ENCODE peak calls at places on chromosomes 6 and 20, in eight cellular contexts. One of them, this sample, is unnamed.

GRCh38 chr20:41574802-41575389 is 43.3 kb downstream of the CHD6 start:
- DNase-seq in pancreas: no peak
- DNase-seq in sigmoid colon: no peak
- DNase-seq in heart left ventricle: no peak
- DNase-seq in kidney: no peak
- DNase-seq in vagina: no peak
- DNase-seq in transverse colon: no peak
- DNase-seq in adrenal gland: no peak
- DNase-seq in this sample: no peak

GRCh38 chr6:80637312-80637711 is 530.8 kb downstream of the BCKDHB start:
- DNase-seq in pancreas: no peak
- DNase-seq in sigmoid colon: no peak
- DNase-seq in heart left ventricle: no peak
- DNase-seq in kidney: no peak
- DNase-seq in vagina: no peak
- DNase-seq in transverse colon: no peak
- DNase-seq in adrenal gland: no peak
- DNase-seq in this sample: no peak

GRCh38 chr20:57526067-57526884 is 1.3 kb upstream of the CTCFL start:
- DNase-seq in pancreas: no peak
- DNase-seq in sigmoid colon: no peak
- DNase-seq in heart left ventricle: no peak
- DNase-seq in kidney: no peak
- DNase-seq in vagina: no peak
- DNase-seq in transverse colon: peak; percentile 39
- DNase-seq in adrenal gland: no peak
- DNase-seq in this sample: peak; percentile 58

GRCh38 chr20:11242320-11242719 is 568.5 kb upstream of the JAG1 start:
- DNase-seq in pancreas: no peak
- DNase-seq in sigmoid colon: no peak
- DNase-seq in heart left ventricle: no peak
- DNase-seq in kidney: no peak
- DNase-seq in vagina: no peak
- DNase-seq in transverse colon: no peak
- DNase-seq in adrenal gland: no peak
- DNase-seq in this sample: no peak

GRCh38 chr20:56924976-56925695 is 296.0 kb downstream of the TFAP2C start:
- DNase-seq in pancreas: peak; percentile 71
- DNase-seq in sigmoid colon: peak; percentile 65
- DNase-seq in heart left ventricle: no peak
- DNase-seq in kidney: no peak
- DNase-seq in vagina: no peak
- DNase-seq in transverse colon: peak; percentile 8
- DNase-seq in adrenal gland: no peak
- DNase-seq in this sample: no peak

GRCh38 chr6:166926748-166927147 is 29.6 kb downstream of the RNASET2 start:
- DNase-seq in pancreas: no peak
- DNase-seq in sigmoid colon: no peak
- DNase-seq in heart left ventricle: no peak
- DNase-seq in kidney: no peak
- DNase-seq in vagina: peak; percentile 58
- DNase-seq in transverse colon: no peak
- DNase-seq in adrenal gland: no peak
- DNase-seq in this sample: no peak

GRCh38 chr6:45420083-45420908 is 42.6 kb upstream of the SUPT3H start:
- DNase-seq in pancreas: peak; percentile 53
- DNase-seq in sigmoid colon: peak; percentile 62
- DNase-seq in heart left ventricle: no peak
- DNase-seq in kidney: peak; percentile 72
- DNase-seq in vagina: no peak
- DNase-seq in transverse colon: peak; percentile 56
- DNase-seq in adrenal gland: no peak
- DNase-seq in this sample: peak; percentile 47

GRCh38 chr6:150652848-150653613 is 53.3 kb downstream of the PLEKHG1 start:
- DNase-seq in pancreas: no peak
- DNase-seq in sigmoid colon: no peak
- DNase-seq in heart left ventricle: no peak
- DNase-seq in kidney: no peak
- DNase-seq in vagina: no peak
- DNase-seq in transverse colon: peak; percentile 73
- DNase-seq in adrenal gland: no peak
- DNase-seq in this sample: peak; percentile 78

GRCh38 chr6:5399391-5399790 is 138.1 kb downstream of the FARS2 start:
- DNase-seq in pancreas: no peak
- DNase-seq in sigmoid colon: no peak
- DNase-seq in heart left ventricle: no peak
- DNase-seq in kidney: no peak
- DNase-seq in vagina: no peak
- DNase-seq in transverse colon: no peak
- DNase-seq in adrenal gland: no peak
- DNase-seq in this sample: no peak

GRCh38 chr20:10714236-10714975 is 40.6 kb upstream of the JAG1 start:
- DNase-seq in pancreas: no peak
- DNase-seq in sigmoid colon: no peak
- DNase-seq in heart left ventricle: no peak
- DNase-seq in kidney: no peak
- DNase-seq in vagina: no peak
- DNase-seq in transverse colon: no peak
- DNase-seq in adrenal gland: no peak
- DNase-seq in this sample: no peak

GRCh38 chr6:16949696-16950095 is 152.2 kb upstream of the STMND1 start:
- DNase-seq in pancreas: no peak
- DNase-seq in sigmoid colon: no peak
- DNase-seq in heart left ventricle: no peak
- DNase-seq in kidney: no peak
- DNase-seq in vagina: no peak
- DNase-seq in transverse colon: no peak
- DNase-seq in adrenal gland: no peak
- DNase-seq in this sample: no peak

GRCh38 chr20:63106108-63106764 is 99.5 kb upstream of the BHLHE23 start:
- DNase-seq in pancreas: no peak
- DNase-seq in sigmoid colon: peak; percentile 91
- DNase-seq in heart left ventricle: peak; percentile 50
- DNase-seq in kidney: peak; percentile 68
- DNase-seq in vagina: no peak
- DNase-seq in transverse colon: peak; percentile 72
- DNase-seq in adrenal gland: peak; percentile 34
- DNase-seq in this sample: peak; percentile 69

GRCh38 chr6:145044606-145045275 is 690.6 kb downstream of the EPM2A start:
- DNase-seq in pancreas: no peak
- DNase-seq in sigmoid colon: no peak
- DNase-seq in heart left ventricle: no peak
- DNase-seq in kidney: no peak
- DNase-seq in vagina: no peak
- DNase-seq in transverse colon: no peak
- DNase-seq in adrenal gland: no peak
- DNase-seq in this sample: no peak

DNA sequence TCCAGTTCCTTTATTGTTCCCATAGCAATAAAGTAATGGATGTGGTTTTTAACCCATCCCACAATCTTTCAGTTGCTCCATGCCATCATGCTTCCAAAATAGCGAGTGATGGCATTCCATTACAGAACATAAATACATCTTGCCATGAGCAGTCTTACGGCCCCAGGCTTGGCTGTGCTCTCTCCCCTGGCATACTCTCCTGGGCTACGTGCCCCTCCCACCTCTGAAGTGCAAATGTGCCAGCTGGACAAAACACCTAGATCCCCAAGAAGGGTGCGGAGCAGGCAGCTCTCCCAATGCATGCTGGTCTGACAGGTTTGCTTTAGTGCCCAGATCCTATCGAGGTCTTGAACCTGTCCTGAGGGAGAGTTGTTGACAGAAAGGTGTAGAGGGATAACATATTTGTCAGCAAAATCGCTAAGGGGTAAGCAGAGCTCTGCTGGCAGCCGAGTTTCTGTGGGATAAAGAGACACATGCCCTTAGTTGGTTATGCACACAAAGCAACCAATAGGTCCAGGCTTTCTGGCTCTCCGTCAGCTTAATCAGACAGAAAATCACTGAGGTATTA is 43.9 kb upstream of the PAX1 start:
- DNase-seq in pancreas: no peak
- DNase-seq in sigmoid colon: no peak
- DNase-seq in heart left ventricle: no peak
- DNase-seq in kidney: no peak
- DNase-seq in vagina: no peak
- DNase-seq in transverse colon: no peak
- DNase-seq in adrenal gland: no peak
- DNase-seq in this sample: no peak
- H3K4me1 ChIP-seq in pancreas: no peaks in the 10 kb centered on the region
- H3K4me1 ChIP-seq in sigmoid colon: no peaks in the 10 kb centered on the region
- H3K4me1 ChIP-seq in heart left ventricle: no peaks in the 10 kb centered on the region
- H3K4me1 ChIP-seq in kidney: no peaks in the 10 kb centered on the region
- H3K4me1 ChIP-seq in vagina: no peaks in the 10 kb centered on the region
- H3K4me1 ChIP-seq in transverse colon: no peaks in the 10 kb centered on the region
- H3K4me1 ChIP-seq in adrenal gland: no peaks in the 10 kb centered on the region
- H3K4me1 ChIP-seq in this sample: no peaks in the 10 kb centered on the region

GRCh38 chr6:13711384-13711725 is 280 bp downstream of the RANBP9 start:
- DNase-seq in pancreas: no peak
- DNase-seq in sigmoid colon: no peak
- DNase-seq in heart left ventricle: no peak
- DNase-seq in kidney: peak; percentile 93
- DNase-seq in vagina: no peak
- DNase-seq in transverse colon: no peak
- DNase-seq in adrenal gland: peak; percentile 69
- DNase-seq in this sample: no peak
- H3K4me3 ChIP-seq in pancreas: peak overlapping the region; percentile 42
- H3K4me3 ChIP-seq in sigmoid colon: peak overlapping the region; percentile 71
- H3K4me3 ChIP-seq in heart left ventricle: peak overlapping the region; percentile 87
- H3K4me3 ChIP-seq in kidney: no peak overlapping the region
- H3K4me3 ChIP-seq in vagina: peak overlapping the region; percentile 83
- H3K4me3 ChIP-seq in transverse colon: peak overlapping the region; percentile 82
- H3K4me3 ChIP-seq in adrenal gland: peak overlapping the region; percentile 91
- H3K4me3 ChIP-seq in this sample: peak overlapping the region; percentile 73

GRCh38 chr20:31695849-31696804 is 26.5 kb downstream of the BCL2L1 start:
- DNase-seq in pancreas: no peak
- DNase-seq in sigmoid colon: no peak
- DNase-seq in heart left ventricle: no peak
- DNase-seq in kidney: no peak
- DNase-seq in vagina: no peak
- DNase-seq in transverse colon: peak; percentile 55
- DNase-seq in adrenal gland: peak; percentile 87
- DNase-seq in this sample: no peak
- H3K4me1 ChIP-seq in pancreas: peaks cover 22% of the 10 kb centered on the region
- H3K4me1 ChIP-seq in sigmoid colon: peaks cover 31% of the 10 kb centered on the region
- H3K4me1 ChIP-seq in heart left ventricle: peaks cover 91% of the 10 kb centered on the region
- H3K4me1 ChIP-seq in kidney: peaks cover 57% of the 10 kb centered on the region
- H3K4me1 ChIP-seq in vagina: peaks cover 58% of the 10 kb centered on the region
- H3K4me1 ChIP-seq in transverse colon: peaks cover 27% of the 10 kb centered on the region
- H3K4me1 ChIP-seq in adrenal gland: peaks cover 27% of the 10 kb centered on the region
- H3K4me1 ChIP-seq in this sample: peaks cover 38% of the 10 kb centered on the region

DNA sequence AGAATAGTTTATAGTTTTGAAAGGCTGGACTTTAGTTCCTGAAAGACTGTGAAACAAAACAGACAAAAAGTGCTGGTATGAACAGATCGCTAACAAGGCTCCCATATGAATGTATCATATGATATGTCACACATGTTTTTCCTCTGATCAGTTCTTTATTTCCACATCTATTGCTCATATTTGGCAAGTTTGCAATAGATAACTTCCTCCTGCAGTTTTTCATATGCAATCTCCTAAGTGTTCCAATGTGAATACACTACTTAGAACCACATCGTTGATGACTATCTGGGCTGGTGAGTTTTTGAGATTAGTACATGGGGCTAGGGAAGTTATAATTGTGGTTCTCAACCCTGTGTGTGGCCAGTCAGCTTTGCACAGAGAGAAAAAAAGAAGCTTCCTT is 23.1 kb downstream of the CRYBG1 start:
- DNase-seq in pancreas: no peak
- DNase-seq in sigmoid colon: no peak
- DNase-seq in heart left ventricle: no peak
- DNase-seq in kidney: no peak
- DNase-seq in vagina: no peak
- DNase-seq in transverse colon: no peak
- DNase-seq in adrenal gland: no peak
- DNase-seq in this sample: no peak
- H3K4me3 ChIP-seq in pancreas: no peak overlapping the region
- H3K4me3 ChIP-seq in sigmoid colon: no peak overlapping the region
- H3K4me3 ChIP-seq in heart left ventricle: no peak overlapping the region
- H3K4me3 ChIP-seq in kidney: no peak overlapping the region
- H3K4me3 ChIP-seq in vagina: no peak overlapping the region
- H3K4me3 ChIP-seq in transverse colon: no peak overlapping the region
- H3K4me3 ChIP-seq in adrenal gland: no peak overlapping the region
- H3K4me3 ChIP-seq in this sample: no peak overlapping the region

DNA sequence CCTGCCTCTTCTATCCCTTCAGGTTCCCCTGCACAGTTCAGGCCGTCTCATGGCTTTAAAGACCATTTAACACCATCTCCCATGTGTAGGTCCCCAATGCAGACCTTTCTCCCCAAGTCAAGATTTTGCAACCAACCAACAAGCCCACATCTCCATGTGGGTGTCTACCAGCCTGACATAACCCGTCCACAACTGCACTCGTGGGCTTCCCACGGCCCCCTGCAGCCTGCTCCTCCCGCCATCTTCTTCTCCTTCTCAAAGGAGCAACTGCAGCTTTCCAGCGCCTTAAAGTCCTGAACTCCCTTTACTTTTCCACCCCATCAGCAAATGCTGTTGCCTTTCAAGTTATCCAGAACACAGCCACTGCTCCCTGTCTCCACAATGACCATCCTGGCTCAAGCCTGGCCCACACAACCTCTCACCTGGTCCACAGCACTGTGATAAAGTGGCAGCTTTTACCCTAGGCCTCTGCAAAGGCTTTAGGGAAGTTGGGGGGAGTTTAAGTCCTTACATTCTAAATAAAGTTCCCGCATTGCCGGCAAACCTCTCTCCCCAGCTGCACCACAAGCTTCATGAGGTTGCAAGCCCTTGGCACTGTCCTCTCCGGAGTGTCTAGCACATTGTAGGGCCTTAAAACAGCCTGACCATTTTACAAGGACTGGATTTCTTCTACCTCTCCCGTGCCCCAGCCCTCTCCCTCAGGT is 140.6 kb downstream of the PREX1 start:
- DNase-seq in pancreas: no peak
- DNase-seq in sigmoid colon: no peak
- DNase-seq in heart left ventricle: no peak
- DNase-seq in kidney: no peak
- DNase-seq in vagina: no peak
- DNase-seq in transverse colon: no peak
- DNase-seq in adrenal gland: no peak
- DNase-seq in this sample: no peak
- H3K4me1 ChIP-seq in pancreas: peaks cover 40% of the 10 kb centered on the region
- H3K4me1 ChIP-seq in sigmoid colon: peaks cover 32% of the 10 kb centered on the region
- H3K4me1 ChIP-seq in heart left ventricle: peaks cover 55% of the 10 kb centered on the region
- H3K4me1 ChIP-seq in kidney: peaks cover 42% of the 10 kb centered on the region
- H3K4me1 ChIP-seq in vagina: peaks cover 38% of the 10 kb centered on the region
- H3K4me1 ChIP-seq in transverse colon: peaks cover 61% of the 10 kb centered on the region
- H3K4me1 ChIP-seq in adrenal gland: peaks cover 33% of the 10 kb centered on the region
- H3K4me1 ChIP-seq in this sample: peaks cover 48% of the 10 kb centered on the region